ENCODE peak calls at places on chromosome 21, in five cellular contexts. A, Q, M, H and Y are unnamed samples.
A peak's percentile ranks its signal among the peaks of the same experiment; 100 is the strongest.

GRCh38 chr21:27741736-27742135 is 774.8 kb upstream of the ADAMTS5 start:
- DNase-seq in H (no peak), M (no peak), A (no peak), Q (no peak), Y (no peak)

GRCh38 chr21:33490991-33491372 is 534 bp downstream of the DNAJC28 start:
- DNase-seq in H (no peak), Q (no peak), A (no peak), M (no peak), Y (no peak)

GRCh38 chr21:46634966-46635323 is 529 bp upstream of the PRMT2 start:
- DNase-seq in M (peak; percentile 63), A (peak; percentile 48), Q (peak; percentile 70), H (peak; percentile 81), Y (peak; percentile 95)

GRCh38 chr21:28516996-28517592 is 475.6 kb downstream of the LTN1 start:
- DNase-seq in A (peak; percentile 90), Q (peak; percentile 55), M (no peak), H (peak; percentile 22), Y (peak; percentile 92)

GRCh38 chr21:41381731-41382130 is 19.9 kb downstream of the MX2 start:
- DNase-seq in M (no peak), Q (no peak), H (no peak), A (no peak), Y (no peak)

GRCh38 chr21:42684109-42684916 is 30.9 kb downstream of the PDE9A start:
- DNase-seq in Q (peak; percentile 21), H (no peak), M (no peak), A (no peak), Y (no peak)

GRCh38 chr21:38377165-38378093 is 120.6 kb downstream of the KCNJ15 start:
- DNase-seq in M (no peak), Q (no peak), A (peak; percentile 30), H (no peak), Y (no peak)

GRCh38 chr21:31557956-31558838 is 101.3 kb upstream of the SOD1 start:
- DNase-seq in M (no peak), A (peak; percentile 71), Q (peak; percentile 81), H (peak; percentile 7), Y (peak; percentile 57)

GRCh38 chr21:33360281-33360680 is 35.5 kb downstream of the IFNAR1 start:
- DNase-seq in H (peak; percentile 51), A (no peak), M (no peak), Q (no peak), Y (no peak)

GRCh38 chr21:36913247-36914169 is 53.0 kb downstream of the HLCS start:
- DNase-seq in A (no peak), Q (no peak), H (no peak), M (no peak), Y (no peak)

GRCh38 chr21:23016617-23017016 is 2018.4 kb downstream of the NCAM2 start:
- DNase-seq in A (no peak), Q (no peak), M (peak; percentile 49), H (no peak), Y (peak; percentile 48)

GRCh38 chr21:33046455-33046854 is 20.7 kb downstream of the OLIG2 start:
- DNase-seq in A (no peak), H (no peak), M (no peak), Q (no peak), Y (peak; percentile 39)

GRCh38 chr21:44454747-44455523 is at the start of gene LRRC3:
- DNase-seq in H (peak; percentile 69), M (peak; percentile 54), Q (peak; percentile 95), A (peak; percentile 90), Y (peak; percentile 97)

GRCh38 chr21:32186843-32187242 is 92.0 kb downstream of the MIS18A start:
- DNase-seq in H (no peak), A (no peak), Q (no peak), M (no peak), Y (no peak)

GRCh38 chr21:15809818-15810217 is 80.0 kb downstream of the USP25 start:
- DNase-seq in A (no peak), H (peak; percentile 36), M (no peak), Q (no peak), Y (no peak)

GRCh38 chr21:31497939-31498338 is 153.9 kb upstream of the TIAM1 start:
- DNase-seq in M (no peak), Q (no peak), A (peak; percentile 24), H (no peak), Y (no peak)

GRCh38 chr21:42124081-42124480 is 53.0 kb downstream of the UMODL1 start:
- DNase-seq in H (no peak), M (no peak), A (no peak), Q (no peak), Y (no peak)

GRCh38 chr21:31772674-31773555 is 41.0 kb upstream of the SCAF4 start:
- DNase-seq in H (no peak), M (no peak), A (no peak), Q (no peak), Y (no peak)

GRCh38 chr21:20971296-20971921 is 26.8 kb upstream of the NCAM2 start:
- DNase-seq in H (peak; percentile 57), Q (peak; percentile 67), A (peak; percentile 10), M (no peak), Y (peak; percentile 84)

GRCh38 chr21:31668651-31669491 is 9.4 kb downstream of the SOD1 start:
- DNase-seq in Q (no peak), A (no peak), M (no peak), H (no peak), Y (no peak)

GRCh38 chr21:32315511-32316362 is 17.1 kb downstream of the MRAP start:
- DNase-seq in M (no peak), Q (no peak), H (no peak), A (no peak), Y (no peak)

GRCh38 chr21:35349378-35350080 is 300.4 kb upstream of the RUNX1 start:
- DNase-seq in Q (no peak), M (no peak), H (no peak), A (no peak), Y (no peak)

GRCh38 chr21:41749286-41749685 is 17.6 kb downstream of the RIPK4 start:
- DNase-seq in H (no peak), Q (no peak), A (no peak), M (no peak), Y (no peak)

GRCh38 chr21:39084073-39084472 is 99.2 kb downstream of the PSMG1 start:
- DNase-seq in H (no peak), A (no peak), M (no peak), Q (no peak), Y (no peak)

GRCh38 chr21:34933609-34934345 is 115.3 kb downstream of the RUNX1 start:
- DNase-seq in A (no peak), H (no peak), Q (no peak), M (no peak), Y (no peak)

GRCh38 chr21:14883351-14883750 is 181.4 kb downstream of the NRIP1 start:
- DNase-seq in A (no peak), Q (no peak), H (no peak), M (no peak), Y (no peak)